ENCODE peak calls at places on chromosomes 6 and 20, in seven cellular contexts. D is mesothelial cell of epicardium; T is NCI-H774; C is CD14-positive monocyte; M is stimulated activated naive CD8-positive, alpha-beta T cell treated with anti-CD3 and anti-CD28 coated beads, Interleukin-15, Interleukin-2, amounts not matched to agents 100 U/mL and 50 U/mL, for 24 hours; R is HFF-Myc; F is iPS-NIHi11. B is an unnamed sample.
A peak's percentile ranks its signal among the peaks of the same experiment; 100 is the strongest.

GRCh38 chr6:548091-548490 is 108.8 kb downstream of the HUS1B start:
- DNase-seq in R (no peak), D (no peak), C (no peak), M (no peak), F (no peak), T (no peak), B (no peak)

GRCh38 chr6:138569970-138570715 is 70.8 kb upstream of the NHSL1 start:
- DNase-seq in C (no peak), T (no peak), D (no peak), M (no peak), F (no peak), R (no peak), B (no peak)

GRCh38 chr6:731924-732323 is 39.0 kb upstream of the EXOC2 start:
- DNase-seq in T (no peak), F (no peak), C (no peak), R (no peak), M (no peak), D (no peak), B (no peak)

GRCh38 chr6:5004373-5005037 is 668 bp upstream of the RPP40 start:
- DNase-seq in R (no peak), F (no peak), M (no peak), D (no peak), T (no peak), C (no peak), B (no peak)

GRCh38 chr20:12969071-12969669 is 39.6 kb upstream of the SPTLC3 start:
- DNase-seq in D (no peak), C (no peak), R (no peak), M (no peak), T (no peak), F (no peak), B (no peak)

GRCh38 chr20:36113566-36114247 is 40.8 kb upstream of the EPB41L1 start:
- DNase-seq in F (peak; percentile 44), T (no peak), M (no peak), D (no peak), C (no peak), R (no peak), B (peak; percentile 40)

GRCh38 chr6:39758905-39759605 is 33.1 kb upstream of the DAAM2 start:
- DNase-seq in C (no peak), R (no peak), D (no peak), M (no peak), T (no peak), F (no peak), B (no peak)

GRCh38 chr20:18256440-18257090 is 31.8 kb upstream of the ZNF133 start:
- DNase-seq in C (no peak), M (no peak), F (no peak), T (no peak), R (no peak), D (no peak), B (no peak)

GRCh38 chr20:58518896-58519593 is 3.8 kb upstream of the APCDD1L start:
- DNase-seq in M (no peak), T (no peak), D (no peak), F (no peak), C (no peak), R (no peak), B (no peak)

GRCh38 chr6:139153876-139154275 is 19.0 kb downstream of the HECA start:
- DNase-seq in R (no peak), D (no peak), M (no peak), T (no peak), F (no peak), C (no peak), B (no peak)

GRCh38 chr6:157518399-157519250 is 137.6 kb downstream of the ZDHHC14 start:
- DNase-seq in M (no peak), R (peak; percentile 30), D (no peak), T (no peak), F (no peak), C (no peak), B (peak; percentile 22)

GRCh38 chr6:73349311-73349710 is 4.8 kb downstream of the DPPA5 start:
- DNase-seq in R (no peak), D (no peak), T (no peak), M (no peak), F (peak; percentile 76), C (no peak), B (peak; percentile 93)

GRCh38 chr20:46624941-46625340 is 26.3 kb downstream of the SLC13A3 start:
- DNase-seq in R (no peak), D (no peak), T (no peak), C (peak; percentile 44), F (no peak), M (no peak), B (no peak)

GRCh38 chr20:5658897-5659296 is 91.3 kb upstream of the SHLD1 start:
- DNase-seq in F (no peak), C (peak; percentile 94), T (peak; percentile 25), M (peak; percentile 62), R (no peak), D (peak; percentile 50), B (peak; percentile 12)

GRCh38 chr6:105834548-105834947 is 251.6 kb upstream of the PRDM1 start:
- DNase-seq in T (no peak), D (no peak), M (no peak), F (no peak), C (no peak), R (no peak), B (no peak)

GRCh38 chr6:90025418-90026089 is 131.3 kb downstream of the GJA10 start:
- DNase-seq in T (no peak), M (peak; percentile 52), D (no peak), R (peak; percentile 90), C (no peak), F (no peak), B (no peak)

GRCh38 chr20:50387996-50388332 is 122.2 kb upstream of the PTPN1 start:
- DNase-seq in D (no peak), F (no peak), M (no peak), C (no peak), R (no peak), T (no peak), B (no peak)